ENCODE peak calls at places on chromosomes 11 and 22, in eight cellular contexts. B is MCF 10A, Y is esophagus squamous epithelium, F is HCT116, X is neural crest cell, N is right lobe of liver, D is astrocyte of the spinal cord, M is psoas muscle. A is an unnamed sample.

GRCh38 chr11:18704045-18704645 is 5.6 kb downstream of the TMEM86A start:
- DNase-seq in B (no peak), F (no peak), D (no peak), M (no peak), N (no peak), Y (no peak), X (no peak), A (no peak)

GRCh38 chr11:8271106-8271886 is 7.6 kb upstream of the LMO1 start:
- DNase-seq in X (no peak), N (no peak), M (no peak), B (no peak), Y (no peak), D (no peak), F (no peak), A (no peak)

GRCh38 chr11:83156996-83157754 is at the start of gene PCF11:
- DNase-seq in X (no peak), Y (no peak), D (no peak), N (no peak), M (no peak), B (no peak), F (no peak), A (no peak)

GRCh38 chr22:24683671-24684070 is 80.7 kb downstream of the GGT1 start:
- DNase-seq in F (no peak), B (peak; percentile 20), Y (no peak), X (no peak), D (peak; percentile 65), N (no peak), M (no peak), A (no peak)

GRCh38 chr11:122393209-122393850 is 262.2 kb upstream of the UBASH3B start:
- DNase-seq in M (no peak), B (no peak), X (no peak), F (no peak), N (no peak), Y (no peak), D (no peak), A (no peak)

GRCh38 chr11:59544869-59545178 is 33.5 kb downstream of the OR4D9 start:
- DNase-seq in Y (no peak), B (no peak), N (no peak), F (no peak), D (no peak), X (no peak), M (no peak), A (no peak)

GRCh38 chr22:24465566-24465965 is 29.6 kb upstream of the UPB1 start:
- DNase-seq in F (peak; percentile 3), M (no peak), N (no peak), B (no peak), D (peak; percentile 62), Y (no peak), X (no peak), A (no peak)

GRCh38 chr11:62129610-62130497 is 6.0 kb downstream of the INCENP start:
- DNase-seq in B (no peak), F (no peak), D (no peak), N (no peak), Y (no peak), M (no peak), X (no peak), A (no peak)

GRCh38 chr11:6587360-6587953 is 16.0 kb downstream of the RRP8 start:
- DNase-seq in B (no peak), Y (no peak), F (no peak), X (no peak), N (peak; percentile 52), D (no peak), M (no peak), A (no peak)

GRCh38 chr22:27462190-27462589 is 339.4 kb downstream of the MN1 start:
- DNase-seq in N (no peak), B (no peak), Y (no peak), X (peak; percentile 35), M (no peak), F (no peak), D (peak; percentile 24), A (no peak)

GRCh38 chr11:93498099-93499040 is 44.8 kb downstream of the SMCO4 start:
- DNase-seq in D (peak; percentile 55), F (no peak), B (peak; percentile 14), M (no peak), N (no peak), X (no peak), Y (no peak), A (peak; percentile 51)

DNA sequence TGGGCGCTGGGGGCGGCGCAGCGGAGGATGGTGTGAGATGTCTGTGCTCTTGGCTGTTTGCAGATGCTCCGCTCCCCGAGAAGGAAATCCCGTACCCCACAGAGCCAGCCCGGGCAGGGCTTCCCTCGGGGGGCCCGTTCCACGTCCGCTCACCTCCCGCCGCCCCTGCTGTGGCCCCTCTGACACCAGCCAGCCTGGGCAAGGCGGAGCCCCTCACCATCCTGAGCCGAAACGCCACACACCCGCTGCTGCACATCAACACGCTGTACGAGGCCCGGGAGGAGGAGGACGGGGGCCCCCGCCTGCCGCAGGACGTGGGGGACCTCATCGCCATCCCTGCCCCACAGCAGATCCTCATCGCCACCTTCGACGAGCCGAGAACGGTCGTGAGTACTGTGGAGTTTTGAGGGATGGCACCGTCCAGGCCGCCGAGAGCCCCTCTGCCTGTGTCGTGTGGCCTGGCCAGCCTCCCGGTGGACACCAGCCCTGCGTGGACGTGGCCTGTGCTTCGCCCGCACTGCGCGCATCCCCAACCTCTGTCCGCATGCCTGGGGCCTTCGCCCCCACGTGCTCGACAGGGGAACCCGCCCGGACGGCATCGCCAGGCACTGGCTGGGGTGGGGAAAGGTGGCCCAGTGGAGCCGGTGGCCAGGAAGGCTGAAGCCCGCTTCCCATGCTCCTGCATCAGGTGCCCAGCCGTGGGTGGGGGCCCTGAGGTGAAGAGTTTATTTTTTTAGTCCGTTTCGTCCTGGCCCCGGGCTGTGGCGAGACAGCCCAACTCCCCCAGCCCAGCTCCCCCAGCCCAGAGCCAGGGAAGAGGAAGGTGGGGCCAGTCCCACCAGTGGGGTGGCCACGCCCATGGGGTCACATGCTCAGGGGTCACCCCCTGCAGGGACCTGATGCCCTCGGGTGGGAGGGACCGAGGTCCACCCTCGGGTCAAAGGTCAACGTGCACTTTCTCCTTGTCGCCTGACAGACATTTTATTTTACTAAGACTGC is 6.5 kb upstream of the TRABD start:
- DNase-seq in X (no peak), M (peak; percentile 50), F (no peak), D (no peak), B (no peak), N (no peak), Y (no peak), A (no peak)
- TF ChIP-seq CTCF in X (no peak), M (no peak), F (no peak), D (no peak), B (no peak), N (no peak), Y (no peak), A (no peak)

DNA sequence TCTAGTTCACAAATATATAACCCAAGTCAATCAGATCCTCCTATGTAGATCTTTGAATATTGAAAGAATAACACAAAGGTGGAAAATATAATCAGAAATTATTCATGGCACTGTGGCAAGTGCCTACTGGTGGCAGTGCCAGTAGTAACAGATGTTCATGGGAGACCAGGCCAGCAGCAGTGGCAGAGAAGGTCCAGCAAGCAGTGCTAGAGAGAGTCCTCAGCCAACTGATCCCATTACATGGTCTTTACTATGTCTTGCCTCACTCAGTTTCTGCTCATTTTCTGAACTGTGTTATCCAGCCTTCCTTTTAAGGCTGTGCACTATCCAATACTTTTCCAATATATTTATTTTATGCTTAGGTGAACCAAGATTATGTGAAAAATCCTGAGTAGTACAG is 124.9 kb downstream of the MRTFA start:
- DNase-seq in Y (no peak), B (peak; percentile 60), D (no peak), M (peak; percentile 67), F (no peak), X (no peak), N (no peak), A (no peak)
- TF ChIP-seq CTCF in Y (no peak), B (no peak), D (no peak), M (peak; percentile 43), F (no peak), X (no peak), N (no peak), A (no peak)

GRCh38 chr11:123741159-123741951 is at the start of gene ZNF202:
- DNase-seq in F (peak; percentile 69), D (peak; percentile 90), M (peak; percentile 96), N (peak; percentile 93), Y (peak; percentile 64), B (peak; percentile 91), X (peak; percentile 85), A (peak; percentile 91)
- TF ChIP-seq CTCF in F (no peak), D (peak; percentile 13), M (peak; percentile 11), N (peak; percentile 33), Y (peak; percentile 13), B (no peak), X (peak; percentile 57), A (peak; percentile 54)

GRCh38 chr11:66287256-66288137 is 1.4 kb downstream of the YIF1A start:
- DNase-seq in D (no peak), M (no peak), N (no peak), B (no peak), X (no peak), F (no peak), Y (no peak), A (no peak)

GRCh38 chr11:66288138-66288865 is 641 bp downstream of the YIF1A start:
- DNase-seq in M (no peak), F (no peak), X (no peak), B (no peak), Y (no peak), N (peak; percentile 74), D (peak; percentile 7), A (no peak)

GRCh38 chr11:66289548-66290331 is 797 bp upstream of the YIF1A start:
- DNase-seq in D (no peak), N (peak; percentile 71), B (no peak), F (no peak), M (no peak), X (peak; percentile 76), Y (no peak), A (peak; percentile 93)

GRCh38 chr11:66290332-66290629 is 1.3 kb upstream of the YIF1A start:
- DNase-seq in X (no peak), F (no peak), M (no peak), B (no peak), D (no peak), N (no peak), Y (no peak), A (no peak)

GRCh38 chr11:66288866-66289547 is at the start of gene YIF1A:
- DNase-seq in F (peak; percentile 99), X (peak; percentile 95), B (peak; percentile 99), M (peak; percentile 100), D (peak; percentile 100), N (peak; percentile 99), Y (peak; percentile 96), A (peak; percentile 100)
- TF ChIP-seq CTCF in F (no peak), X (no peak), B (no peak), M (no peak), D (no peak), N (no peak), Y (no peak), A (no peak)

GRCh38 chr11:78039919-78040671 is 17.0 kb upstream of the KCTD14 start:
- DNase-seq in X (no peak), B (peak; percentile 92), M (peak; percentile 79), Y (no peak), N (peak; percentile 83), D (peak; percentile 80), F (no peak), A (no peak)
- TF ChIP-seq CTCF in X (no peak), B (no peak), M (no peak), Y (no peak), N (no peak), D (no peak), F (no peak), A (no peak)

A was measured in H9.